ENCODE peak calls at places on chromosomes 16 and 17, in six cellular contexts. One of them, this sample, is unnamed.

GRCh38 chr17:79544142-79544914 is 66.5 kb downstream of the RBFOX3 start:
- DNase-seq in astrocyte of the spinal cord: no peak
- DNase-seq in A549: no peak
- DNase-seq in cardiac muscle cell: no peak
- DNase-seq in fibroblast of the conjunctiva: no peak
- DNase-seq in type B pancreatic cell: no peak
- DNase-seq in this sample: no peak

GRCh38 chr16:57957396-57958392 is 13.2 kb downstream of the CNGB1 start:
- DNase-seq in type B pancreatic cell: no peak
- DNase-seq in cardiac muscle cell: no peak
- DNase-seq in astrocyte of the spinal cord: no peak
- DNase-seq in A549: no peak
- DNase-seq in fibroblast of the conjunctiva: no peak
- DNase-seq in this sample: no peak

GRCh38 chr17:78884148-78884870 is 18.7 kb downstream of the CEP295NL start:
- DNase-seq in type B pancreatic cell: no peak
- DNase-seq in cardiac muscle cell: peak; percentile 33
- DNase-seq in A549: no peak
- DNase-seq in astrocyte of the spinal cord: no peak
- DNase-seq in fibroblast of the conjunctiva: no peak
- DNase-seq in this sample: no peak

GRCh38 chr16:68737730-68738590 is 868 bp downstream of the CDH1 start:
- DNase-seq in type B pancreatic cell: no peak
- DNase-seq in cardiac muscle cell: no peak
- DNase-seq in fibroblast of the conjunctiva: no peak
- DNase-seq in astrocyte of the spinal cord: no peak
- DNase-seq in A549: peak; percentile 73
- DNase-seq in this sample: no peak

GRCh38 chr16:21666772-21667171 is 3.0 kb downstream of the OTOA start:
- DNase-seq in A549: no peak
- DNase-seq in cardiac muscle cell: no peak
- DNase-seq in fibroblast of the conjunctiva: no peak
- DNase-seq in type B pancreatic cell: no peak
- DNase-seq in astrocyte of the spinal cord: no peak
- DNase-seq in this sample: peak; percentile 77

GRCh38 chr17:258045-258734 is 76.7 kb upstream of the DOC2B start:
- DNase-seq in astrocyte of the spinal cord: no peak
- DNase-seq in A549: no peak
- DNase-seq in fibroblast of the conjunctiva: no peak
- DNase-seq in type B pancreatic cell: peak; percentile 58
- DNase-seq in cardiac muscle cell: no peak
- DNase-seq in this sample: no peak

GRCh38 chr16:57479422-57480126 is 6.7 kb downstream of the DOK4 start:
- DNase-seq in type B pancreatic cell: no peak
- DNase-seq in fibroblast of the conjunctiva: peak; percentile 31
- DNase-seq in A549: no peak
- DNase-seq in cardiac muscle cell: peak; percentile 82
- DNase-seq in astrocyte of the spinal cord: peak; percentile 54
- DNase-seq in this sample: peak; percentile 35

GRCh38 chr17:42706732-42707131 is 24.4 kb downstream of the CNTNAP1 start:
- DNase-seq in cardiac muscle cell: no peak
- DNase-seq in type B pancreatic cell: no peak
- DNase-seq in astrocyte of the spinal cord: no peak
- DNase-seq in A549: no peak
- DNase-seq in fibroblast of the conjunctiva: no peak
- DNase-seq in this sample: no peak

GRCh38 chr17:49715717-49716279 is 8.0 kb upstream of the SLC35B1 start:
- DNase-seq in astrocyte of the spinal cord: no peak
- DNase-seq in fibroblast of the conjunctiva: no peak
- DNase-seq in A549: no peak
- DNase-seq in cardiac muscle cell: no peak
- DNase-seq in type B pancreatic cell: no peak
- DNase-seq in this sample: no peak

GRCh38 chr16:87424260-87424659 is 32.1 kb downstream of the MAP1LC3B start:
- DNase-seq in astrocyte of the spinal cord: no peak
- DNase-seq in cardiac muscle cell: no peak
- DNase-seq in fibroblast of the conjunctiva: no peak
- DNase-seq in A549: no peak
- DNase-seq in type B pancreatic cell: no peak
- DNase-seq in this sample: no peak

GRCh38 chr16:67874147-67874771 is 1.4 kb downstream of the EDC4 start:
- DNase-seq in A549: no peak
- DNase-seq in astrocyte of the spinal cord: no peak
- DNase-seq in cardiac muscle cell: no peak
- DNase-seq in fibroblast of the conjunctiva: no peak
- DNase-seq in type B pancreatic cell: no peak
- DNase-seq in this sample: no peak

GRCh38 chr16:20424129-20424866 is 15.0 kb downstream of the ACSM5 start:
- DNase-seq in type B pancreatic cell: no peak
- DNase-seq in cardiac muscle cell: no peak
- DNase-seq in A549: no peak
- DNase-seq in astrocyte of the spinal cord: no peak
- DNase-seq in fibroblast of the conjunctiva: no peak
- DNase-seq in this sample: no peak

GRCh38 chr17:64128787-64129514 is 993 bp downstream of the ERN1 start:
- DNase-seq in astrocyte of the spinal cord: peak; percentile 28
- DNase-seq in fibroblast of the conjunctiva: no peak
- DNase-seq in cardiac muscle cell: peak; percentile 58
- DNase-seq in type B pancreatic cell: no peak
- DNase-seq in A549: peak; percentile 69
- DNase-seq in this sample: no peak

GRCh38 chr16:30185683-30186421 is 2.5 kb downstream of the CORO1A start:
- DNase-seq in astrocyte of the spinal cord: no peak
- DNase-seq in cardiac muscle cell: no peak
- DNase-seq in fibroblast of the conjunctiva: no peak
- DNase-seq in type B pancreatic cell: no peak
- DNase-seq in A549: no peak
- DNase-seq in this sample: no peak

GRCh38 chr17:19364699-19365498 is 2.4 kb upstream of the B9D1 start:
- DNase-seq in astrocyte of the spinal cord: no peak
- DNase-seq in A549: no peak
- DNase-seq in type B pancreatic cell: no peak
- DNase-seq in cardiac muscle cell: no peak
- DNase-seq in fibroblast of the conjunctiva: no peak
- DNase-seq in this sample: no peak

GRCh38 chr16:57689772-57690558 is 4.6 kb upstream of the DRC7 start:
- DNase-seq in cardiac muscle cell: peak; percentile 46
- DNase-seq in A549: no peak
- DNase-seq in fibroblast of the conjunctiva: no peak
- DNase-seq in astrocyte of the spinal cord: no peak
- DNase-seq in type B pancreatic cell: no peak
- DNase-seq in this sample: no peak

GRCh38 chr16:53773150-53773846 is 69.3 kb downstream of the FTO start:
- DNase-seq in cardiac muscle cell: peak; percentile 87
- DNase-seq in A549: peak; percentile 51
- DNase-seq in fibroblast of the conjunctiva: peak; percentile 68
- DNase-seq in astrocyte of the spinal cord: peak; percentile 84
- DNase-seq in type B pancreatic cell: no peak
- DNase-seq in this sample: peak; percentile 50

GRCh38 chr17:32386844-32387243 is 36.9 kb downstream of the ZNF207 start:
- DNase-seq in type B pancreatic cell: no peak
- DNase-seq in fibroblast of the conjunctiva: no peak
- DNase-seq in astrocyte of the spinal cord: no peak
- DNase-seq in cardiac muscle cell: no peak
- DNase-seq in A549: no peak
- DNase-seq in this sample: no peak

GRCh38 chr17:41588126-41588810 is 1.6 kb upstream of the KRT14 start:
- DNase-seq in astrocyte of the spinal cord: no peak
- DNase-seq in A549: no peak
- DNase-seq in cardiac muscle cell: no peak
- DNase-seq in type B pancreatic cell: no peak
- DNase-seq in fibroblast of the conjunctiva: no peak
- DNase-seq in this sample: no peak

GRCh38 chr17:46869296-46869695 is 17.9 kb downstream of the WNT9B start:
- DNase-seq in fibroblast of the conjunctiva: no peak
- DNase-seq in type B pancreatic cell: no peak
- DNase-seq in astrocyte of the spinal cord: no peak
- DNase-seq in cardiac muscle cell: no peak
- DNase-seq in A549: no peak
- DNase-seq in this sample: no peak

GRCh38 chr17:59707971-59708425 is 544 bp downstream of the VMP1 start:
- DNase-seq in astrocyte of the spinal cord: no peak
- DNase-seq in cardiac muscle cell: no peak
- DNase-seq in A549: peak; percentile 40
- DNase-seq in fibroblast of the conjunctiva: no peak
- DNase-seq in type B pancreatic cell: no peak
- DNase-seq in this sample: peak; percentile 28

GRCh38 chr16:8678068-8678927 is 3.9 kb downstream of the ABAT start:
- DNase-seq in cardiac muscle cell: peak; percentile 69
- DNase-seq in fibroblast of the conjunctiva: no peak
- DNase-seq in type B pancreatic cell: no peak
- DNase-seq in A549: no peak
- DNase-seq in astrocyte of the spinal cord: peak; percentile 5
- DNase-seq in this sample: no peak